ENCODE peak calls at places on chromosomes 11 and 22, in four cellular contexts. R is A549, B is lower leg skin, C is HCT116. L is an unnamed sample.

GRCh38 chr11:45615182-45615792 is 50.1 kb downstream of the CHST1 start:
- DNase-seq in R (no peak), B (no peak), C (no peak), L (no peak)

GRCh38 chr11:35771722-35772121 is 109.1 kb downstream of the TRIM44 start:
- DNase-seq in R (no peak), B (no peak), C (no peak), L (no peak)

GRCh38 chr11:83845797-83846196 is 559.6 kb upstream of the CCDC90B start:
- DNase-seq in R (no peak), B (no peak), C (no peak), L (no peak)

GRCh38 chr22:42500164-42500835 is 19.3 kb downstream of the RRP7A start:
- DNase-seq in R (peak), B (peak), C (peak), L (peak)

GRCh38 chr11:45815747-45816146 is 10.8 kb downstream of the SLC35C1 start:
- DNase-seq in R (peak), B (peak), C (no peak), L (peak)

GRCh38 chr11:69878144-69878883 is 59.1 kb upstream of the FGF3 start:
- DNase-seq in R (no peak), B (peak), C (no peak), L (no peak)

GRCh38 chr11:30635401-30635989 is 49.3 kb upstream of the MPPED2 start:
- DNase-seq in R (no peak), B (no peak), C (no peak), L (no peak)

GRCh38 chr22:17678817-17679385 is 40.3 kb downstream of the BCL2L13 start:
- DNase-seq in R (no peak), B (no peak), C (no peak), L (no peak)

GRCh38 chr11:66011239-66011784 is 496 bp upstream of the CST6 start:
- DNase-seq in R (no peak), B (no peak), C (peak), L (no peak)

GRCh38 chr22:19984201-19984753 is 32.3 kb downstream of the ARVCF start:
- DNase-seq in R (peak), B (no peak), C (peak), L (peak)

GRCh38 chr11:62974848-62975522 is 9.8 kb downstream of the SLC22A6 start:
- DNase-seq in R (peak), B (no peak), C (peak), L (peak)

GRCh38 chr11:27012254-27012921 is 18.5 kb downstream of the FIBIN start:
- DNase-seq in R (no peak), B (no peak), C (no peak), L (no peak)

GRCh38 chr22:25282346-25282670 is 62.9 kb downstream of the CRYBB2 start:
- DNase-seq in R (no peak), B (no peak), C (no peak), L (no peak)

GRCh38 chr22:28909375-28909774 is 26.0 kb downstream of the ZNRF3 start:
- DNase-seq in R (no peak), B (peak), C (no peak), L (no peak)

GRCh38 chr11:68843052-68843561 is 1.4 kb upstream of the CPT1A start:
- DNase-seq in R (no peak), B (no peak), C (no peak), L (peak)

GRCh38 chr11:129643031-129643721 is 172.5 kb upstream of the TMEM45B start:
- DNase-seq in R (peak), B (no peak), C (no peak), L (no peak)

GRCh38 chr11:18721576-18722292 is 4.3 kb downstream of the IGSF22 start:
- DNase-seq in R (peak), B (peak), C (peak), L (peak)

GRCh38 chr11:37657645-37658044 is 1059.6 kb upstream of the RAG2 start:
- DNase-seq in R (peak), B (no peak), C (no peak), L (no peak)

GRCh38 chr11:22792497-22792896 is 37.1 kb downstream of the SVIP start:
- DNase-seq in R (peak), B (no peak), C (peak), L (peak)

GRCh38 chr11:117814204-117814765 is 10.3 kb downstream of the FXYD2 start:
- DNase-seq in R (peak), B (no peak), C (no peak), L (no peak)

GRCh38 chr11:70119502-70119901 is 41.4 kb downstream of the ANO1 start:
- DNase-seq in R (no peak), B (no peak), C (no peak), L (no peak)

GRCh38 chr11:123461164-123461563 is 31.1 kb downstream of the GRAMD1B start:
- DNase-seq in R (no peak), B (peak), C (no peak), L (no peak)

GRCh38 chr11:60018058-60018457 is 1.1 kb downstream of the OOSP4B start:
- DNase-seq in R (no peak), B (no peak), C (no peak), L (no peak)

GRCh38 chr22:25120761-25121212 is 78.9 kb upstream of the CRYBB3 start:
- DNase-seq in R (peak), B (no peak), C (no peak), L (no peak)

DNA sequence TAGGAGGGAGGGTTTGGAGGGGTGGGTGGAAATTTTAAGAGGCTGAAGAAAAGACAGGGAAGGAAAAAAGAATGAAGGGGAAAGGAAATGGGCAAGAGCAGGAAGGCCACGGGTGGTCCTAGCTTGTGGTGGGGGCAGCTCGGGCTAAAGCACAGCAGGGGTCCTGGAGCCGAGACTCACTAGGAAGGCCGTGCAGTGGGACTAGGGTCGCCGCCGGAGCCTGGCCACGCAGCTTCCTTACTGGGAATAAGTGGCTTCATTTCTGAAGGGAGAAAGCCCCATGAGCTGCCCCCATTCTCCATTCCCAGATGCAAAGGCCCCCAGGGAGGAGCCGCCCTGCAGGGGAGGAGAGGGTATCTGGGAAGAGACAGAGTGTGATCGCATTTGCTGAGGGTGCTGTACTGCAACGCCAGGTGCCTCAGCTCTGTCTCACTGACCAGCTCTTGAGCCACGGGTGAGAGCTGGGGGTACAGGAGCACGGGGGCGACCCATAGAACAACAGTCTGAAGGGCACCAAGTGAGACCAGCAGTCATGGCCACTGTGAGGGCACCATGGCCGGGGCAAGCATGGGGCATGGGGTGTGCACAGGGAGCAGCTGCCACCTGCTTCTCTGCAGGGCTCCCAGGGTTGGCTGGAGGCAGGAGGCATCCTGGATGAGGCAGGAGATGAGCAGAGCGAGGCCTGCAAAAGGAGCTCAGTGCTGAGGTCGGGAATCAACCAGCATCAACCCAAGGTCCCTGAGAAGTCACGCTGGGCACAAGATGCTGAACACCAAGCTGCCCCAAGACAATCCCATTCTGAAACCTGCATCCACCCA is 11.6 kb downstream of the TOP3B start:
- DNase-seq in R (no peak), B (no peak), C (no peak), L (no peak)
- TF ChIP-seq POLR2A in R (no peak), B (no peak), C (no peak), L (no peak)

DNA sequence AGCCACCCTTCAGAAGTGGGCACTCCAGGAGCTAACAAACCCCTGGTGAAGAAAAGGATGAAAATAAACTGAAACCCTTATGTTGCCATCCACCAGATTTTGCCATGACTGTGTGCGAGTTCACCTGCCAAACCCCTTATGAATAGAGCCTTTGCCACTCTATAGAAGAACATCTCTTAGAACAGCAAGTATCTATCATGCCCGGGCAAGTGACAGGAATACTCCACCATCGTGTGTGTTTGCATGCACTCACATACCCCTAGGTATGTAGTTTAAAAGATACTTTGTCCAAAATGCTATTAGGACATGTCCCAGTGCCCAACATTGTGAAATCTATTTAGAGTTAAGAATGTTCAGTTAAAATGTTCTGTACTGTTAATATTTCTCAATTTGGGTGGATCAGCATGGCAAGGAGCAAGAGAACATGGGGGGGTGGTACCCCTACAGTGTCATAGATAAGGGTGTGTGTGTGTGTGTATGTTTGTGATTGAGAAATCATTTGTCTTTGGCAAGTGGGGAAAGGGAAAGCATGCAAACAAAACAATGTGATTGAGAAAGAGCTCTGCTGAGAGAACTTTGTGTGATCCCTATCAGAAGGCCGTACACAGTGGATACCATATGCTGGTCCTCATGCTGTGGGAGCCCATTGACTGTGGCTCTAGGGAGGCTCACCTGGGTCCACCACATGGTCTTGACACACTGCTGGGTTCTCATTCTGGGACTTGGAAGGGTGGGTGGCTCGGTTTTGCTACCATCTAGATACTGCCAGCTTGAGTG is 94.9 kb downstream of the ZBTB16 start:
- DNase-seq in R (no peak), B (no peak), C (no peak), L (no peak)
- TF ChIP-seq POLR2A in R (no peak), B (no peak), C (no peak), L (no peak)

DNA sequence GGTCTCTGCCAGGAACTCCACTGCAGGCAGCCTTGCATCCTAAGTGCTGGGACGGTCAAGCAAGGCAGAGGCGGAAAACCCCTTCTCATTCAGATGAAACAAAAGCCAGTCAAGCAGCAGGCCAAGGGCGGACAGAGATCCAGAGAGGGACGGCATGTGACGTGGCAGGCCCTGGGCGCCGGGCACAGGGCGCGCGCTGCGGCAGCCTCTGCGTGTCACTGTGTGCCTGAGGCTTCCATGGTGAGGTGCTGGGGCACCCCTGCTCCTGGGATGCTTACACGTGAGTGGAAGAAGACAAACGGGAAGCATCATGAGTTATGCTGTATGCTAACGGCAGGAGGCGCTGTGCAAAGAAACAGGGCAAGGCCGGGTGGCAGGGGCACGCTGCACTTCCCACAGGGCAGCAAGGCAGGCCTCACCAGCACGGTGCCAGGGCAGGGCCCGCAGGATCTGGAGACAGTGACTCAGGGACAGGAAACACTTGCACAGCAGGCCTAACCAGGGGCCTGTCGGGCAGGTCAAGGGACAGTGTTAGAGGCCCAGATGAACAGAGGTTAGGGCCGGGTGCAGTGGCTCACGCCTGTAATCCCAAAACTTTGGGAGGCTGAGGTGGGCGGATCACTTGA is 6.1 kb downstream of the TOLLIP start:
- DNase-seq in R (peak), B (peak), C (no peak), L (peak)
- TF ChIP-seq POLR2A in R (no peak), B (no peak), C (no peak), L (no peak)

GRCh38 chr11:72824811-72825505 is 10.7 kb downstream of the ATG16L2 start:
- DNase-seq in R (no peak), B (no peak), C (no peak), L (no peak)
- TF ChIP-seq POLR2A in R (no peak), B (no peak), C (no peak), L (no peak)

DNA sequence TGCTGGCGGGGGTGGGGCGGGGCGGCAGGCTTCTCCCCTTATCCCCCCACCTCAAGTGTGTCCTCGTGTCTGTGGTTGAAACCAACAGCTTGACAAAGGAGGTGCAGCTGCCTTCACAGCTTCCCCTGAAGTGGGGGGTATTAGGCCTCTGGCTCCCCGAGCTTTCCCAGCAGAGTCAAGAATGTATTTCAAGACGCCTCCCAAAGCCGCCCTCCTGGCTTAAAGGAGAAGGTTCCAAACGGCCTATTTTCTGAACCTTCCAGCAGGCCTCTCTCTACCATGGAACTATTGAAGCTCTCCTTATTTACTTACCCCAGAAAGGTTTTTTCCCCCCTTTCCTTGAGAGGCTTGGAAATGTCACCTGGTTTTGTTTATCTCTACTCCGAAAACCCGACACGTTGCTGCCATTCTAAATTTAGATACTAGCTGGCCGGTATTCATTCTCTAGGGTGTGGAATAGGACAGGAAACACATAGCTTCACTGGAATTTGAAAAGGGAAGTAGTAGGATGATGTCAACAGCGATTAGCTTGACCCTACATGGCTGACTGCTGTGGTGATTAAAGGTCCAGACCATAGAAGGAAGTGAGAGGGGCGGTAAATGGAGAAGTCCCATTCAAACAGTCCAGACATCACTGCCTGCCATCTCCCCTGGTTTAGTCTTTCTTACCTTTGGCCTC is 663 bp upstream of the PICALM start:
- DNase-seq in R (peak), B (no peak), C (peak), L (peak)
- TF ChIP-seq POLR2A in R (peak), B (no peak), C (no peak), L (peak)

DNA sequence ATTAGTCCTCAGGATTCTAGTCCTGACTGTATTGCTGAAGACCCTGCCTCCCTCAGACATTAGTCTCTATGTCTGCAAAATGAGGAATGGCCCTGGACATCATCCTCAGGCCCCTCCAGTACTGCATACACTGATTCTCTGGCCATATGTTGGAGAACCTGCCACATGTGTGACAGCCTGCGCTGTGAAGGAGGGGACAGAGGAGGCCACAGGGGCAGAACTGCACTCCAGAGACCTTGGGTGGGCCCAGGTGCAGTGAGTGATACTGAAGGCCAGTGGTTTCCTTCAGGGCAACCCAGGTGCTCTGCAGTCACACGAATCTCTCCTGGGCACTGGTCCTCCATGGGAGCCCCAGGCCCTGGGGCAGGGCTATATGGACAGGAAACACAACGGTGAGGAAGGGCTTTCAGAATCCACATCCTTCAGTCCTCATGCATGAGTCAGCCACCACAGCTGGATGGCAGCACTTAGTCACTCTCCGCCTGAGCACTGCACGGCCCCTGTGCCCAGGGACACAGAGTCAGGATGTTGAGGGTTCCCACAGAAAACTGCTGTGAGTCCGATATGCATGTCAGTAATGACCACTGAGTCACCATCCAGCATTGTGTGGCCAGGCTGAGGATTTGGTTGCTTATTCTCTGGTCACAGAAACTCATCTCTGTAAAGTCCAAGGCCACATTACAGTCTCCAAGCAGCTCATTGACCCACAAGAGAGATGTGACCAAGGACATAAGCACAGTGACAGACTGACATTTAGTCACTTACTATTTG is 39.7 kb downstream of the ME3 start:
- DNase-seq in R (peak), B (no peak), C (peak), L (peak)
- TF ChIP-seq POLR2A in R (no peak), B (no peak), C (no peak), L (no peak)

GRCh38 chr22:21629262-21630149 is at the start of gene YDJC:
- DNase-seq in R (peak), B (peak), C (peak), L (peak)
- TF ChIP-seq POLR2A in R (peak), B (no peak), C (peak), L (peak)

GRCh38 chr11:126063510-126063858 is 818 bp upstream of the CDON start:
- DNase-seq in R (no peak), B (no peak), C (no peak), L (no peak)

GRCh38 chr11:126060651-126061220 is 1.9 kb downstream of the CDON start:
- DNase-seq in R (peak), B (no peak), C (no peak), L (no peak)

GRCh38 chr11:126059238-126059761 is 3.4 kb downstream of the CDON start:
- DNase-seq in R (no peak), B (no peak), C (no peak), L (no peak)

GRCh38 chr11:126061707-126062678 is 673 bp downstream of the CDON start:
- DNase-seq in R (peak), B (peak), C (peak), L (no peak)

GRCh38 chr11:126062679-126063509 is at the start of gene CDON:
- DNase-seq in R (peak), B (peak), C (peak), L (peak)
- TF ChIP-seq POLR2A in R (no peak), B (no peak), C (no peak), L (no peak)

DNA sequence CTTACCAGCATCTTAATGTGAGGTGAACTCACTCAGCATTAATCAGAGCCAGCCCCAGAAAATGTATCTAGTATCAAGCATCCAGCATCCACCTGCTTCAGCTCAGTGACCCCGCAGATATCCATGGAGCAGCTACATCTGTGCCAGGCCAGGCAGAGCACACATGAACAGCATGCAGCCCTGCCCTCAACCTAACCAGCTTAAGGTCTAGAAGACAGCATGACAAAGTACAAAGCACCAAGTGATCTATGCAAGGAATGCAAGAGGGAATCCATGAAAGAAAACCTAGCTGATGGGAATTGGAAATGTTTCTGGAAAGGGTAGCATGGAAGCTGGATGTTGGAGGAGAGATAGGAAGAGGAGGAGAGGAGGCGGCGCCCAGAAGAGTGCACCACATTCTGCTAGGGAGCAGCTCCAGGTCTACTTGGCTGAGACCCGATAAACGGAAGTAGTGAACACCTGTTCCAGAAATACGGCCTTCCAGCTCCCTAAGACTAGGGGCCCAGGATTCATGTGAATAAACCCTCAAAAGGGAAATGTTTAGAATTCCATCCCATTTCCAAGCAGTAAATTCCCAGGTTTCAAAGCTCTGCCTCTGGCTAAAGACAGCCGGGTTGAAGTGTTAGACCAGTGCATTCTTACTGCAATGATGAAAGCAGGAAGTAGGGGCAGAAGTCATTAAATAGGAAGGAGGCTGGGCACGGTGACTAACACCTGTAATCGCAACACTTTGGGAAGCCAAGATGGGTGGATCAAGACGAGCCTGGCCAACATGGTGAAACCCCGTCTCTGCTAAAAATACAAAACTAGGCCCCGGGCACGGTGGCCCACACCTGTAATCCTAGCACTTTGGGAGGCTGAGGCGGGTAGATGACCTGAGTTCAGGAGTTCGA is 23.5 kb upstream of the L3MBTL2 start:
- DNase-seq in R (no peak), B (peak), C (no peak), L (no peak)
- TF ChIP-seq POLR2A in R (no peak), B (no peak), C (no peak), L (no peak)

L was measured in H54.